ENCODE peak calls at places on chromosomes 2 and 18, in six cellular contexts. Q is HFFc6, B is endothelial cell, C is OCI-LY7, U is B cell, W is AG09319. A is an unnamed sample.
A peak's percentile ranks its signal among the peaks of the same experiment; 100 is the strongest.

GRCh38 chr18:43160509-43160908 is 45.0 kb upstream of the RIT2 start:
- DNase-seq in Q (no peak), U (no peak), B (no peak), W (no peak), C (no peak), A (no peak)

GRCh38 chr2:26674002-26674751 is 18.3 kb upstream of the KCNK3 start:
- DNase-seq in Q (no peak), U (no peak), W (no peak), C (no peak), B (no peak), A (no peak)

GRCh38 chr18:61295153-61295552 is 38.1 kb upstream of the CDH20 start:
- DNase-seq in U (no peak), B (no peak), W (no peak), Q (no peak), C (no peak), A (no peak)

GRCh38 chr18:650428-650858 is 7.0 kb upstream of the TYMS start:
- DNase-seq in C (peak; percentile 63), W (no peak), Q (no peak), B (no peak), U (no peak), A (peak; percentile 74)

GRCh38 chr2:106900130-106900529 is 14.2 kb upstream of the ST6GAL2 start:
- DNase-seq in Q (no peak), U (no peak), C (no peak), B (no peak), W (no peak), A (no peak)

GRCh38 chr18:56903686-56904085 is 243.2 kb upstream of the BOD1L2 start:
- DNase-seq in B (no peak), Q (no peak), C (no peak), W (no peak), U (no peak), A (no peak)

GRCh38 chr18:21489119-21489750 is 111.3 kb downstream of the ESCO1 start:
- DNase-seq in U (no peak), C (peak; percentile 67), Q (peak; percentile 33), B (peak; percentile 53), W (no peak), A (peak; percentile 46)

GRCh38 chr2:120453635-120453998 is 107.7 kb downstream of the INHBB start:
- DNase-seq in Q (peak; percentile 68), B (no peak), W (no peak), U (no peak), C (no peak), A (no peak)

GRCh38 chr2:129984426-129984825 is 5.0 kb downstream of the RAB6C start:
- DNase-seq in W (no peak), U (no peak), Q (no peak), C (no peak), B (no peak), A (no peak)

GRCh38 chr2:150122871-150123588 is 364.4 kb downstream of the RND3 start:
- DNase-seq in C (no peak), Q (peak; percentile 18), U (no peak), W (no peak), B (no peak), A (no peak)

GRCh38 chr2:23617167-23617787 is 232.3 kb downstream of the KLHL29 start:
- DNase-seq in U (no peak), W (peak; percentile 49), C (no peak), B (no peak), Q (peak; percentile 68), A (no peak)

GRCh38 chr2:226564667-226565066 is 235.0 kb downstream of the IRS1 start:
- DNase-seq in Q (no peak), C (no peak), B (no peak), W (no peak), U (no peak), A (no peak)

GRCh38 chr2:184646177-184646576 is 47.8 kb downstream of the ZNF804A start:
- DNase-seq in B (no peak), U (peak; percentile 42), C (peak; percentile 78), W (peak; percentile 24), Q (no peak), A (no peak)

GRCh38 chr2:98769784-98770183 is 38.9 kb upstream of the MGAT4A start:
- DNase-seq in Q (no peak), B (no peak), U (no peak), C (no peak), W (no peak), A (peak; percentile 66)

GRCh38 chr2:144965172-144965571 is 445.3 kb upstream of the ZEB2 start:
- DNase-seq in Q (no peak), C (no peak), B (no peak), U (no peak), W (no peak), A (no peak)

GRCh38 chr2:203733683-203734082 is 27.2 kb downstream of the CD28 start:
- DNase-seq in C (no peak), U (no peak), B (no peak), W (no peak), Q (no peak), A (peak; percentile 44)

GRCh38 chr2:234979204-234980167 is 27.7 kb downstream of the SH3BP4 start:
- DNase-seq in C (no peak), B (no peak), W (no peak), Q (no peak), U (no peak), A (no peak)

GRCh38 chr2:157838442-157839161 is 37.5 kb downstream of the ACVR1 start:
- DNase-seq in U (no peak), C (no peak), B (no peak), Q (peak; percentile 66), W (no peak), A (peak; percentile 35)

GRCh38 chr2:61855178-61855523 is 1.3 kb upstream of the FAM161A start:
- DNase-seq in B (peak; percentile 39), Q (no peak), U (no peak), W (no peak), C (no peak), A (no peak)

GRCh38 chr18:43805646-43806194 is 528.4 kb upstream of the SYT4 start:
- DNase-seq in U (no peak), W (no peak), Q (no peak), C (no peak), B (no peak), A (no peak)

GRCh38 chr2:64283641-64284371 is 139.6 kb upstream of the PELI1 start:
- DNase-seq in W (no peak), U (peak; percentile 48), Q (no peak), C (peak; percentile 70), B (no peak), A (peak; percentile 17)

GRCh38 chr2:120109186-120110061 is 96.5 kb downstream of the EPB41L5 start:
- DNase-seq in U (no peak), W (no peak), Q (peak; percentile 55), B (no peak), C (peak; percentile 68), A (no peak)

GRCh38 chr2:30655660-30656059 is 151.6 kb downstream of the CAPN13 start:
- DNase-seq in W (no peak), B (no peak), Q (no peak), C (no peak), U (no peak), A (no peak)

GRCh38 chr18:25713104-25713503 is 361.1 kb upstream of the ZNF521 start:
- DNase-seq in B (no peak), W (no peak), C (no peak), U (no peak), Q (no peak), A (no peak)

GRCh38 chr2:85326406-85326945 is 1.3 kb downstream of the TGOLN2 start:
- DNase-seq in B (no peak), W (no peak), U (peak; percentile 63), Q (no peak), C (peak; percentile 70), A (peak; percentile 74)

GRCh38 chr2:81194176-81194575 is 889.6 kb upstream of the LRRTM1 start:
- DNase-seq in Q (no peak), W (no peak), C (no peak), B (no peak), U (no peak), A (no peak)

GRCh38 chr2:235595420-235596010 is 101.7 kb downstream of the AGAP1 start:
- DNase-seq in U (no peak), Q (peak; percentile 66), W (peak; percentile 50), B (peak; percentile 80), C (peak; percentile 55), A (peak; percentile 68)

GRCh38 chr18:48804856-48805610 is 145.7 kb downstream of the SMAD7 start:
- DNase-seq in C (no peak), B (no peak), W (no peak), Q (no peak), U (peak; percentile 30), A (no peak)

GRCh38 chr2:21757805-21758204 is 634.0 kb downstream of the TDRD15 start:
- DNase-seq in B (no peak), C (no peak), U (no peak), Q (no peak), W (no peak), A (no peak)

GRCh38 chr18:12478269-12479057 is 70.7 kb downstream of the PRELID3A start:
- DNase-seq in W (no peak), U (no peak), Q (no peak), C (no peak), B (no peak), A (no peak)
- TF ChIP-seq CTCF in W (no peak), U (no peak), Q (peak; percentile 36), C (peak; percentile 27), B (no peak), A (no peak)

GRCh38 chr2:65527451-65528240 is 95.2 kb upstream of the SPRED2 start:
- DNase-seq in W (no peak), Q (no peak), U (no peak), C (no peak), B (no peak), A (no peak)
- TF ChIP-seq CTCF in W (no peak), Q (no peak), U (no peak), C (no peak), B (no peak), A (no peak)

GRCh38 chr2:231708773-231709635 is 679 bp downstream of the PTMA start:
- DNase-seq in Q (no peak), C (peak; percentile 75), B (peak; percentile 58), W (no peak), U (no peak), A (peak; percentile 51)

GRCh38 chr2:231707625-231708049 is 688 bp upstream of the PTMA start:
- DNase-seq in W (no peak), C (no peak), U (peak; percentile 66), B (peak; percentile 52), Q (no peak), A (peak; percentile 69)

GRCh38 chr2:231706731-231707624 is 1.3 kb upstream of the PTMA start:
- DNase-seq in C (peak; percentile 99), W (peak; percentile 98), Q (peak; percentile 98), U (peak; percentile 97), B (peak; percentile 99), A (peak; percentile 98)

GRCh38 chr2:231709636-231709980 is 1.3 kb downstream of the PTMA start:
- DNase-seq in B (no peak), Q (no peak), C (peak; percentile 68), W (no peak), U (peak; percentile 55), A (peak; percentile 48)

GRCh38 chr2:231708050-231708772 is at the start of gene PTMA:
- DNase-seq in W (peak; percentile 99), U (peak; percentile 100), B (peak; percentile 99), C (peak; percentile 100), Q (peak; percentile 99), A (peak; percentile 100)
- TF ChIP-seq CTCF in W (no peak), U (no peak), B (no peak), C (no peak), Q (no peak), A (no peak)

DNA sequence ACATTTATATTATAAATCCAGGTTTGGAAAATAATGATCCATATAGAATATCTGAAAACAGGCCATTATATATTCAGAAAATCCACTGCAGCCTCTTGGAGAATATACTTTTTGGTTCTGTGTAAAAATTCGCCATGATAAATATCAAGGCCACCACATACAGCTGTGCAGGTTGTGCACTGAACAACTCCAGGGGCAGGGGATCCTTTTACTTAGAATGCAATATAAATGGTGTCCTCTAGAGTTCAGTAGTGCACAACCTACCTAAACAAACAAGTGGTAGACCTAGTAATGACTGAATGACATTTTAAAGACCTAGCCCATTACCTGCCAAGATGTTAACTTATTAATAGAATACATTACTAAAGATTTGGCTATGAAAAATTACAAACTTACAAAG is 22.4 kb downstream of the MOGAT1 start:
- DNase-seq in C (peak; percentile 33), B (no peak), W (no peak), Q (peak; percentile 15), U (no peak), A (no peak)
- TF ChIP-seq CTCF in C (peak; percentile 69), B (peak; percentile 27), W (peak; percentile 12), Q (peak; percentile 69), U (no peak), A (no peak)

A was measured in activated CD8-positive, alpha-beta T cell treated with anti-CD3 and anti-CD28 coated beads for 36 hours.